ENCODE peak calls at places on chromosomes 3 and 15, in six cellular contexts. C is GM12891; F is activated CD4-positive, alpha-beta T cell treated with anti-CD3 and anti-CD28 coated beads for 36 hours; L is skeletal muscle cell; V is ELR; G is hypothalamus. U is an unnamed sample.

GRCh38 chr15:88912500-88912921 is 668 bp downstream of the MFGE8 start:
- DNase-seq in V (peak; percentile 35), L (no peak), C (no peak), G (no peak), F (no peak), U (no peak)

GRCh38 chr3:87167634-87168456 is 59.3 kb upstream of the CHMP2B start:
- DNase-seq in G (no peak), C (peak; percentile 0), F (peak; percentile 43), L (peak; percentile 10), V (peak; percentile 75), U (peak; percentile 2)

GRCh38 chr3:76131396-76132153 is 346.2 kb upstream of the ZNF717 start:
- DNase-seq in F (no peak), L (no peak), G (no peak), V (peak; percentile 89), C (no peak), U (no peak)

GRCh38 chr3:41405466-41405865 is 206.2 kb downstream of the CTNNB1 start:
- DNase-seq in F (no peak), L (no peak), V (peak; percentile 19), G (no peak), C (no peak), U (no peak)

GRCh38 chr3:127652246-127652995 is 20.3 kb upstream of the ABTB1 start:
- DNase-seq in F (peak; percentile 57), G (peak; percentile 21), V (peak; percentile 77), C (peak; percentile 61), L (no peak), U (no peak)

GRCh38 chr3:183161552-183162345 is 785 bp downstream of the LAMP3 start:
- DNase-seq in F (peak; percentile 34), G (no peak), V (no peak), C (peak; percentile 42), L (no peak), U (no peak)

GRCh38 chr3:120093923-120094775 is at the start of gene GSK3B:
- DNase-seq in C (peak; percentile 70), F (peak; percentile 99), L (no peak), V (no peak), G (peak; percentile 69), U (peak; percentile 82)

GRCh38 chr15:68414591-68414990 is 17.4 kb downstream of the ITGA11 start:
- DNase-seq in V (no peak), F (no peak), L (no peak), G (no peak), C (no peak), U (no peak)

U was measured in activated naive CD8-positive, alpha-beta T cell treated with anti-CD3 and anti-CD28 coated beads for 36 hours.